ENCODE peak calls at places on chromosomes 4 and X, in six cellular contexts. C is left lung, O is progenitor cell of endocrine pancreas, Q is endothelial cell, F is IMR-90, Z is right lobe of liver. M is an unnamed sample.

GRCh38 chrX:109357714-109358113 is 124.2 kb downstream of the GUCY2F start:
- DNase-seq in C (no peak), O (no peak), Q (no peak), F (no peak), Z (no peak), M (no peak)

GRCh38 chrX:20382518-20383291 is 116.0 kb upstream of the RPS6KA3 start:
- DNase-seq in C (no peak), O (no peak), Q (no peak), F (no peak), Z (no peak), M (no peak)

GRCh38 chr4:173264245-173264959 is 69.8 kb downstream of the HMGB2 start:
- DNase-seq in C (no peak), O (no peak), Q (peak), F (peak), Z (no peak), M (peak)

GRCh38 chrX:46912673-46913491 is 661 bp downstream of the JADE3 start:
- DNase-seq in C (peak), O (peak), Q (peak), F (peak), Z (peak), M (peak)

GRCh38 chr4:10015140-10015753 is 6.0 kb downstream of the SLC2A9 start:
- DNase-seq in C (no peak), O (no peak), Q (peak), F (peak), Z (no peak), M (no peak)

GRCh38 chr4:18022572-18023039 is 1.1 kb upstream of the LCORL start:
- DNase-seq in C (no peak), O (no peak), Q (no peak), F (peak), Z (no peak), M (no peak)

GRCh38 chrX:154815274-154815818 is 10.1 kb upstream of the MPP1 start:
- DNase-seq in C (no peak), O (no peak), Q (no peak), F (peak), Z (no peak), M (no peak)

GRCh38 chr4:168636506-168637176 is 139.8 kb downstream of the PALLD start:
- DNase-seq in C (no peak), O (no peak), Q (no peak), F (peak), Z (no peak), M (no peak)

GRCh38 chr4:105840426-105841174 is 54.7 kb upstream of the NPNT start:
- DNase-seq in C (no peak), O (no peak), Q (no peak), F (no peak), Z (no peak), M (no peak)

GRCh38 chrX:2781226-2781571 is 29.4 kb downstream of the XG start:
- DNase-seq in C (no peak), O (no peak), Q (no peak), F (no peak), Z (no peak), M (no peak)

GRCh38 chrX:130975947-130976346 is 72.9 kb upstream of the ENOX2 start:
- DNase-seq in C (no peak), O (peak), Q (peak), F (peak), Z (no peak), M (no peak)

GRCh38 chr4:185718578-185719492 is 93.2 kb downstream of the SORBS2 start:
- DNase-seq in C (no peak), O (no peak), Q (no peak), F (no peak), Z (no peak), M (no peak)

GRCh38 chr4:64327237-64327636 is 82.0 kb downstream of the TECRL start:
- DNase-seq in C (no peak), O (no peak), Q (no peak), F (no peak), Z (no peak), M (no peak)

GRCh38 chr4:40719008-40719623 is 30.6 kb upstream of the NSUN7 start:
- DNase-seq in C (no peak), O (no peak), Q (no peak), F (peak), Z (no peak), M (no peak)

GRCh38 chr4:2042207-2042946 is 16.8 kb upstream of the NAT8L start:
- DNase-seq in C (no peak), O (no peak), Q (peak), F (no peak), Z (peak), M (no peak)

GRCh38 chr4:57095245-57095644 is 14.9 kb downstream of the IGFBP7 start:
- DNase-seq in C (no peak), O (no peak), Q (no peak), F (no peak), Z (no peak), M (no peak)

GRCh38 chr4:34512631-34513030 is 1731.7 kb downstream of the ARAP2 start:
- DNase-seq in C (no peak), O (no peak), Q (no peak), F (no peak), Z (no peak), M (no peak)

GRCh38 chrX:150503898-150504219 is 64.6 kb upstream of the MTM1 start:
- DNase-seq in C (peak), O (no peak), Q (no peak), F (no peak), Z (no peak), M (no peak)

GRCh38 chr4:87179751-87180150 is 40.7 kb downstream of the KLHL8 start:
- DNase-seq in C (no peak), O (no peak), Q (no peak), F (peak), Z (no peak), M (no peak)

GRCh38 chr4:54498661-54499111 is 159.1 kb upstream of the KIT start:
- DNase-seq in C (no peak), O (no peak), Q (no peak), F (peak), Z (no peak), M (no peak)

GRCh38 chr4:98728871-98729270 is 70.5 kb upstream of the TSPAN5 start:
- DNase-seq in C (no peak), O (no peak), Q (no peak), F (no peak), Z (no peak), M (no peak)

GRCh38 chrX:16807976-16808542 is 21.8 kb downstream of the TXLNG start:
- DNase-seq in C (no peak), O (no peak), Q (no peak), F (peak), Z (no peak), M (no peak)

GRCh38 chr4:107094332-107094731 is 58.2 kb upstream of the DKK2 start:
- DNase-seq in C (no peak), O (no peak), Q (no peak), F (peak), Z (no peak), M (no peak)

GRCh38 chr4:109691411-109691920 is 11.8 kb downstream of the CASP6 start:
- DNase-seq in C (no peak), O (no peak), Q (no peak), F (peak), Z (no peak), M (no peak)

GRCh38 chr4:178070155-178070554 is 627.9 kb upstream of the AGA start:
- DNase-seq in C (no peak), O (no peak), Q (no peak), F (no peak), Z (no peak), M (no peak)

GRCh38 chr4:101418055-101418454 is 70.7 kb upstream of the PPP3CA start:
- DNase-seq in C (no peak), O (no peak), Q (no peak), F (no peak), Z (no peak), M (no peak)

GRCh38 chr4:37802068-37802666 is 24.3 kb upstream of the PGM2 start:
- DNase-seq in C (peak), O (peak), Q (peak), F (peak), Z (peak), M (peak)

GRCh38 chrX:119218198-119218597 is 17.9 kb upstream of the PGRMC1 start:
- DNase-seq in C (no peak), O (no peak), Q (no peak), F (peak), Z (no peak), M (no peak)

GRCh38 chrX:30875957-30876356 is 13.1 kb downstream of the TAB3 start:
- DNase-seq in C (no peak), O (no peak), Q (no peak), F (peak), Z (no peak), M (no peak)

DNA sequence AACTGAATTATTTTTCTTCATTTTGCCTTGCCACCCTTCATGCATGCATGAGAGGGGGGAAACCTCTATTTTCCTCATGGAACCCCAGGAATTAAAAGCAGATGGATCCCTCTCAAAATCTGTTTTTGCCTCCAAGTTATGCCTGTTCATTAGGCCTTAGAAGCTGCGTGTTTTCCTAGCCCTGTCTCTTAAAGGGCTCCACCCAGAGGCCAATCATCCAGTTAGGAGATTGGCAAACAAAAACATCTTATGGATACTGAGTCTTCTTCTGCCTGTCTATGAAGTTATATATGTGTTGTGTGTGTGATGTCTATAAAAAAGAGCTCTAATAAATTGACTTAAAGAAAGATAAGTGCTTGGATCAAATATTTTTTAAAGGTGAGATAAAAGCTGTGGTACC is 142.9 kb downstream of the ANAPC10 start:
- DNase-seq in C (no peak), O (no peak), Q (no peak), F (no peak), Z (no peak), M (no peak)
- TF ChIP-seq CTCF in C (no peak), O (no peak), Q (no peak), F (no peak), Z (no peak), M (no peak)

DNA sequence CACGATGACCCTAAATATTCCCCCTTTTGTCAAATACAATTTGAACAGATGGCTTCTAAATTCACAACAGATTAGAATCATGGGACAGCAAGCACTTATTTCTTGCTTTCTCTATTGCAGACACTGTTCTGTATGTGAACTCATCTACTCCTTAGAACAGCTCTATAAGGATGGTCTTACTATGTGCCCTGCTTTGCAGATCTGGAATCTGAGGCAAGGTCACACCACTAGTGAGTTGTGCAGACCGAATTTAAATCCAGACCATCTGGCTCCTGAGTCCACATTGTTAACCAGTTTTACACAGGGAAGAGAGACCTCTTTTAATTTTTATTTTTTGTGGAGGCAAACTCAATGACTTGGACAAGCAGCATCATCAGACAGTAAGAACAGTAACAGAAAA is 50.2 kb downstream of the GPRIN3 start:
- DNase-seq in C (no peak), O (no peak), Q (no peak), F (no peak), Z (no peak), M (no peak)
- TF ChIP-seq CTCF in C (no peak), O (no peak), Q (no peak), F (no peak), Z (no peak), M (no peak)

DNA sequence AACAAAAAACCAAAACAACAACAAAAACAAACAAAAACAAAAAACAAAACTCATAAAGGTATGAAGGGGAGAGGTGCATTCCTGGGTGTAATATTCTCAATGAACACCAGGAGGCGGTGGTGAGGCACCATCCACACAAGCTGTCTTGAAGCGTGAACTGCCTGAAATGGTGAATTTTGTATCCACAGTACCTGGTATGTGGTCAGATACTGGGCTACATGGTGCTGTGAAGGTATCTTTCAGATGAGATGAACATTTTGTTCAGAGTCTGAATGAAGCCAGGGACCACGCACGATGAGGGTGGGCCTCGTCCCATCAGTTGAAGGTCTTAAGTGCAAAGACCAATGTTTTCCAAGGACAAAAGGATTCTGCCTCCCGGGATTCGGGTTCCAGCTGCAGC is 58.5 kb downstream of the ASMT start:
- DNase-seq in C (no peak), O (no peak), Q (peak), F (no peak), Z (no peak), M (no peak)
- TF ChIP-seq CTCF in C (peak), O (peak), Q (peak), F (peak), Z (peak), M (peak)

GRCh38 chrX:40262641-40263560 is 165.1 kb upstream of the BCOR start:
- DNase-seq in C (no peak), O (no peak), Q (no peak), F (peak), Z (no peak), M (peak)
- TF ChIP-seq CTCF in C (no peak), O (no peak), Q (no peak), F (no peak), Z (no peak), M (no peak)

DNA sequence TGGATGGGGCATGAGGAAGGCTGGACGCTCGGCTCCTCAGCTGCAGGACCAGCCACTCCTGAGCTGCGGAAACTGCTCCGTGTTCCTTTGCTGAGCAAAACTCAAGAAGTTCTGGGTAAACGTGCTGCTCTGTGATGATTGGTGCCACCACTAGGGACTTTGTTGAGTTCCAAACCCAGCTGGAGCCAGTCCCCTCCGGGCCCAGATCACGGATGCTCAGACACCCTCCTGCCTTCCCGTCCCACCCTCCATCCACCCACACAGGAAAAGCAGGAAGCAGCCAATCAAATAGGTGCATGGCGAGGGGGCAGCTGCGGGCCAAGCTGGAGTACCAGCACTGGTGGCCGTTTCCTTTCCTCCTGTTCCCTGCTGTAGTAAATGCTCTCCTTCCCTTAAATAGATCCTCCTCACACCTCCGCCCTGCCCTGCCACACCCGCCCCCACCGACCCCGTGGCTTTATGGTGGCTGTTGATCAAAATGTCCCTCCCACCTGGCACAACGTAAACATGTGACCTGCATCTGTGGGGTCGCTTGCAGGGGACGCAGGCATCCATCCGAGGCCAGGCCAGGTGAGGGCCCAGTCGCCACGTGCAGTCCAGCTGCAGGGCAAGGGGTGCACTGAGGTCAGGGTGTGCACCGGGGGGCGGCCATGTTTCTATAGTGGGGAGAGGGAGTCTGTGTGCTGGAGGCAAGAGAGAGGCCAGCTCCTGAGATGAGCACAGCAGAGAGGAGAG is 68.2 kb downstream of the ADRA2C start:
- DNase-seq in C (no peak), O (no peak), Q (no peak), F (no peak), Z (no peak), M (no peak)
- TF ChIP-seq CTCF in C (no peak), O (no peak), Q (no peak), F (no peak), Z (no peak), M (no peak)

M was measured in psoas muscle.